ENCODE peak calls at places on chromosomes 6 and 20, in six cellular contexts. R is pancreas, Q is brain microvascular endothelial cell, K is OCI-LY7, H is IMR-90, D is SK-N-SH. U is an unnamed sample.
A peak's percentile ranks its signal among the peaks of the same experiment; 100 is the strongest.

GRCh38 chr6:115783402-115784061 is 277.2 kb downstream of the FRK start:
- DNase-seq in H (no peak), D (no peak), K (no peak), R (no peak), Q (no peak), U (no peak)

GRCh38 chr6:32941412-32941784 is 570 bp upstream of the HLA-DMB start:
- DNase-seq in R (no peak), H (no peak), K (peak; percentile 93), Q (no peak), D (no peak), U (no peak)

GRCh38 chr6:123352279-123352678 is 284.5 kb downstream of the TRDN start:
- DNase-seq in Q (no peak), R (no peak), H (no peak), D (no peak), K (no peak), U (no peak)

GRCh38 chr6:75098709-75099108 is 107.1 kb downstream of the COL12A1 start:
- DNase-seq in Q (peak; percentile 98), K (no peak), H (peak; percentile 98), D (no peak), R (peak; percentile 28), U (peak; percentile 93)

GRCh38 chr20:50913976-50914375 is 17.3 kb downstream of the ADNP start:
- DNase-seq in Q (peak; percentile 78), R (no peak), D (no peak), H (peak; percentile 88), K (no peak), U (no peak)

GRCh38 chr6:98977606-98978292 is 30.0 kb upstream of the FBXL4 start:
- DNase-seq in K (no peak), H (no peak), R (no peak), Q (no peak), D (no peak), U (peak; percentile 30)

GRCh38 chr6:169335301-169335700 is 81.7 kb upstream of the THBS2 start:
- DNase-seq in D (no peak), H (no peak), R (no peak), K (no peak), Q (no peak), U (no peak)

GRCh38 chr6:103617642-103618041 is 1242.1 kb downstream of the HACE1 start:
- DNase-seq in H (no peak), Q (no peak), D (no peak), R (no peak), K (no peak), U (no peak)

GRCh38 chr20:50680106-50680960 is 11.0 kb downstream of the RIPOR3 start:
- DNase-seq in Q (no peak), R (peak; percentile 76), K (no peak), H (no peak), D (no peak), U (no peak)

GRCh38 chr6:12051861-12052368 is 39.8 kb downstream of the HIVEP1 start:
- DNase-seq in H (peak; percentile 88), K (peak; percentile 64), D (no peak), R (no peak), Q (no peak), U (no peak)

GRCh38 chr6:64325093-64325492 is 689.5 kb downstream of the PHF3 start:
- DNase-seq in Q (no peak), D (no peak), H (no peak), K (no peak), R (no peak), U (no peak)

GRCh38 chr6:43070028-43070632 is 6.0 kb upstream of the PTK7 start:
- DNase-seq in R (no peak), H (peak; percentile 76), Q (no peak), K (peak; percentile 73), D (peak; percentile 80), U (no peak)

GRCh38 chr6:14487625-14488024 is 370.1 kb downstream of the CD83 start:
- DNase-seq in R (no peak), K (no peak), Q (no peak), D (no peak), H (no peak), U (no peak)

GRCh38 chr20:432677-433299 is 24.7 kb downstream of the RBCK1 start:
- DNase-seq in D (no peak), Q (no peak), R (no peak), H (no peak), K (no peak), U (no peak)

GRCh38 chr6:134145786-134146185 is 93.4 kb upstream of the SLC2A12 start:
- DNase-seq in D (no peak), H (peak; percentile 75), Q (peak; percentile 58), K (peak; percentile 25), R (no peak), U (no peak)

GRCh38 chr6:157825243-157825904 is 2.3 kb downstream of the SNX9 start:
- DNase-seq in H (peak; percentile 70), K (no peak), R (no peak), D (no peak), Q (no peak), U (no peak)

GRCh38 chr6:139625081-139625939 is 250.9 kb upstream of the CITED2 start:
- DNase-seq in R (no peak), K (no peak), D (no peak), Q (no peak), H (no peak), U (no peak)

GRCh38 chr6:21556968-21557721 is 36.4 kb upstream of the SOX4 start:
- DNase-seq in K (no peak), R (no peak), Q (no peak), D (no peak), H (no peak), U (peak; percentile 14)

GRCh38 chr20:22776369-22776768 is 192.0 kb upstream of the FOXA2 start:
- DNase-seq in R (no peak), D (no peak), H (no peak), K (no peak), Q (no peak), U (no peak)

DNA sequence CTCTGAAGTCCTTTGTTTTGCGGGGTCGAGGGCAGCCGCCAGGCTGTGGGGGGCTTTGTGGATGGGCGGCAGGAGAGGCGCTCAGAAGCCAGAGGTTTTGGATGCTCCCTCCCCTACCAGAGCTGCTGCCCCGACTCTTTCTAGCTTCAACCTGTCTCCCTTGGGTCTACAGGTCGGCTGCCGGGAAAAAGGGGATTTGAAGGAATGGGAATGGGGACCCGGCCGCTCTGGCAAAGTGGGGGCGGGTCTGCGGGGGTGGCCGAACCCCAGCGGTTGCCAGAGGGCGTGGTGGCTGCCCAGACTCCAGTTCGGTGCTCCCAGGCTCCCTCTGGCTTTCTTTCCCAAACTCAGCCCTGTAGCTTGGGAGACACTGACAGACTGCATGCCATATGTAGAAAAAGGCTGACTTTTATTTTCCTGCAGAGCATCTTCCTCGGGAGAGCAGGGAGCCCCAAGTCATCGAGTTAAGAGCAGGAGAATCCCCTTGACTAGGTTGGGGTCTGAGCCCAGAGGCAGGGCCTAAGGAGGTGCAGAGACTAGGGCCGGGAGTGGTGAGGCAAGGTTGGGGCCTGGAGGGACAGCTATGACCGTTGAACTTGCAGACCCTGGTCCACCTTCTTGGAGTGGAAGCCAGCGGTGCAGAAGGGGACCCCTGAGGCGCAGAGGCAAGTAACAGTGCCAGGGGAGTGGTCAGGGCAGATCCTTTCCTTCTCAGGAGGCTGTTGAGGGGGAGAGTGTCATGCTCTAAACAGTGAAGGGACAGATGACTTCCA is 1.4 kb upstream of the PPP1R18 start:
- DNase-seq in Q (no peak), D (peak; percentile 47), H (peak; percentile 47), K (peak; percentile 49), R (peak; percentile 56), U (no peak)
- TF ChIP-seq CTCF in Q (peak; percentile 40), D (peak; percentile 27), H (peak; percentile 33), K (no peak), R (no peak), U (peak; percentile 29)

GRCh38 chr6:122068291-122068769 is 331.1 kb upstream of the HSF2 start:
- DNase-seq in R (no peak), H (no peak), D (no peak), Q (no peak), K (no peak), U (peak; percentile 93)

GRCh38 chr6:122063090-122063489 is 336.4 kb upstream of the HSF2 start:
- DNase-seq in R (no peak), Q (no peak), H (no peak), D (no peak), K (no peak), U (peak; percentile 85)

GRCh38 chr6:122063761-122064160 is 335.7 kb upstream of the HSF2 start:
- DNase-seq in Q (no peak), K (no peak), D (no peak), H (no peak), R (no peak), U (no peak)

GRCh38 chr6:122069933-122070332 is 329.5 kb upstream of the HSF2 start:
- DNase-seq in H (no peak), K (no peak), R (no peak), Q (no peak), D (no peak), U (no peak)

GRCh38 chr6:122066200-122066599 is 333.3 kb upstream of the HSF2 start:
- DNase-seq in K (no peak), R (no peak), H (no peak), Q (no peak), D (no peak), U (no peak)
- TF ChIP-seq CTCF in K (no peak), R (no peak), H (no peak), Q (no peak), D (no peak), U (no peak)

GRCh38 chr20:64071341-64072332 is 7.7 kb downstream of the RGS19 start:
- DNase-seq in R (no peak), K (no peak), H (no peak), D (no peak), Q (no peak), U (no peak)

GRCh38 chr20:64069209-64069613 is 6.2 kb downstream of the TCEA2 start:
- DNase-seq in R (no peak), H (no peak), Q (no peak), K (no peak), D (no peak), U (no peak)

GRCh38 chr20:64069614-64070243 is 6.7 kb downstream of the TCEA2 start:
- DNase-seq in Q (no peak), K (no peak), H (no peak), R (no peak), D (peak; percentile 89), U (no peak)

GRCh38 chr20:64068381-64069208 is 5.6 kb downstream of the TCEA2 start:
- DNase-seq in Q (no peak), D (no peak), H (no peak), K (no peak), R (no peak), U (no peak)

DNA sequence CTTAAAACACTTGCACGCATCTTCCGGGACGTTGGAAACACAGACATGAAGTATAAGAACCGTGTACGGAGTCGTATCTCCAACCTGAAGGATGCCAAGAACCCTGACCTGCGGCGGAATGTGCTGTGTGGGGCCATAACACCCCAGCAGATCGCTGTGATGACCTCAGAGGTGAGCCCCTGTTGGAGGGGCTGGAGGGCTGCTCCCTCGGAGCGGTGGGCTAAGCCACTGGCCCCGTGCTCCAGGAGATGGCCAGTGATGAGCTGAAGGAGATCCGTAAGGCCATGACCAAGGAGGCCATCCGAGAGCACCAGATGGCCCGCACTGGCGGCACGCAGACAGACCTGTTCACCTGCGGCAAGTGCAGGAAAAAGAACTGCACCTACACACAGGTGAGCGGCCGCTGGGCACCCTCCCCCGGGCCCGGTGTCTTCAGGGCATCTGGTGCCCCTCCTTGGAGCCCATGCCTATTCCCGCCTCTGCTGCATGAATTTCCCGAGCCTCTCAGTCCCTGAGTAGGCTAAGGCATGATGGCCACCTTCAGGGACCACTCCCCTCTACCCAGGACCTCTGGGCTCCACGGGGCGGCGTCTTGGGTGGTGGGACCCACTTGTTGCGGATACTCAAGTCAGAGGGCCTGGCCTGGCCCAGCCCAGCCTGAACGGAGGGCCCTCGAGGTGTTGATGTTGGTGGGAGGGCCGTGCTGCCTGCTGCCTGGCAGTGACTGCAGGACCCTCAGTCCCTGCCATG is 7.4 kb downstream of the TCEA2 start:
- DNase-seq in R (no peak), Q (no peak), H (no peak), D (no peak), K (no peak), U (no peak)
- TF ChIP-seq CTCF in R (no peak), Q (no peak), H (no peak), D (no peak), K (no peak), U (no peak)

GRCh38 chr6:129134535-129134934 is 251.6 kb downstream of the LAMA2 start:
- DNase-seq in H (no peak), Q (no peak), D (no peak), K (no peak), R (no peak), U (no peak)
- TF ChIP-seq CTCF in H (no peak), Q (peak; percentile 6), D (no peak), K (no peak), R (no peak), U (no peak)

U was measured in retinal pigment epithelial cell.